ENCODE peak calls at places on chromosomes 11 and 22, in ten cellular contexts. One of them, this sample, is unnamed. For H3K27me3, the result is how much of the 10 kb centered on the place peaks cover.

GRCh38 chr11:102831128-102831708 is 12.2 kb downstream of the MMP3 start:
- DNase-seq in cardiac muscle cell: peak
- DNase-seq in heart left ventricle: no peak
- DNase-seq in small intestine: peak
- DNase-seq in mesendoderm: peak
- DNase-seq in upper lobe of right lung: peak
- DNase-seq in neural progenitor cell: peak
- DNase-seq in right cardiac atrium: peak
- DNase-seq in SJSA1: peak
- DNase-seq in H7: peak
- DNase-seq in this sample: no peak

GRCh38 chr11:61974766-61975631 is 7.6 kb upstream of the FTH1 start:
- DNase-seq in cardiac muscle cell: no peak
- DNase-seq in heart left ventricle: no peak
- DNase-seq in small intestine: peak
- DNase-seq in mesendoderm: no peak
- DNase-seq in upper lobe of right lung: peak
- DNase-seq in neural progenitor cell: no peak
- DNase-seq in right cardiac atrium: peak
- DNase-seq in SJSA1: no peak
- DNase-seq in H7: peak
- DNase-seq in this sample: no peak

GRCh38 chr22:35177811-35178210 is 79.5 kb upstream of the HMGXB4 start:
- DNase-seq in cardiac muscle cell: no peak
- DNase-seq in heart left ventricle: no peak
- DNase-seq in small intestine: no peak
- DNase-seq in mesendoderm: peak
- DNase-seq in upper lobe of right lung: no peak
- DNase-seq in neural progenitor cell: peak
- DNase-seq in right cardiac atrium: no peak
- DNase-seq in SJSA1: no peak
- DNase-seq in H7: peak
- DNase-seq in this sample: no peak

GRCh38 chr11:8683115-8683807 is 669 bp downstream of the RPL27A start:
- DNase-seq in cardiac muscle cell: no peak
- DNase-seq in heart left ventricle: no peak
- DNase-seq in small intestine: no peak
- DNase-seq in mesendoderm: peak
- DNase-seq in upper lobe of right lung: peak
- DNase-seq in neural progenitor cell: peak
- DNase-seq in right cardiac atrium: no peak
- DNase-seq in SJSA1: no peak
- DNase-seq in H7: no peak
- DNase-seq in this sample: no peak

GRCh38 chr22:17063372-17064106 is 21.3 kb upstream of the IL17RA start:
- DNase-seq in cardiac muscle cell: peak
- DNase-seq in heart left ventricle: peak
- DNase-seq in small intestine: no peak
- DNase-seq in mesendoderm: no peak
- DNase-seq in upper lobe of right lung: no peak
- DNase-seq in neural progenitor cell: no peak
- DNase-seq in right cardiac atrium: peak
- DNase-seq in SJSA1: peak
- DNase-seq in H7: no peak
- DNase-seq in this sample: no peak

GRCh38 chr11:125370561-125371389 is 125.3 kb downstream of the FEZ1 start:
- DNase-seq in cardiac muscle cell: no peak
- DNase-seq in heart left ventricle: peak
- DNase-seq in small intestine: no peak
- DNase-seq in mesendoderm: peak
- DNase-seq in upper lobe of right lung: peak
- DNase-seq in neural progenitor cell: peak
- DNase-seq in right cardiac atrium: no peak
- DNase-seq in SJSA1: no peak
- DNase-seq in H7: peak
- DNase-seq in this sample: no peak

GRCh38 chr22:50317178-50317577 is 9.6 kb downstream of the DENND6B start:
- DNase-seq in cardiac muscle cell: no peak
- DNase-seq in heart left ventricle: no peak
- DNase-seq in small intestine: no peak
- DNase-seq in mesendoderm: no peak
- DNase-seq in upper lobe of right lung: peak
- DNase-seq in neural progenitor cell: no peak
- DNase-seq in right cardiac atrium: no peak
- DNase-seq in SJSA1: no peak
- DNase-seq in H7: peak
- DNase-seq in this sample: no peak

GRCh38 chr22:49789289-49790141 is 38.2 kb downstream of the BRD1 start:
- DNase-seq in cardiac muscle cell: no peak
- DNase-seq in heart left ventricle: peak
- DNase-seq in small intestine: no peak
- DNase-seq in mesendoderm: peak
- DNase-seq in upper lobe of right lung: no peak
- DNase-seq in neural progenitor cell: no peak
- DNase-seq in right cardiac atrium: peak
- DNase-seq in SJSA1: no peak
- DNase-seq in H7: peak
- DNase-seq in this sample: no peak

DNA sequence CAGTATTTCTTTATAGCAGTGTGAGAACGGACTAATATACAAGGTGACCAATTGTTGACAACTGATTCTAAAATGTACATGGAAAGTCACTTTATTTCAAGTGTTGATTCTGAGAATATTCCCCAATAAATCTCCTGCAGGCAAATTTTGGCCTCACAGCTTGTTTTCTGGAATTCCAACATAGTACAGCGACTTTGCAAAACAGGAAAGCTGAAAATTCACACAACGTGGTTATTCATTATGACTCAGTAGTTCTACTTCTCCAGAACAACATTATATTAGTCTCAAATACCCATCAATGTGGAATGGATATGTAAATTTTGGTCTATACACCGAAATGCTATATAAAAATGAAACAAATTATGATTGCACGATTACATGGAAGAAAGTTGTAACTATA is 22.5 kb upstream of the OR5AN1 start:
- DNase-seq in cardiac muscle cell: no peak
- DNase-seq in heart left ventricle: no peak
- DNase-seq in small intestine: no peak
- DNase-seq in mesendoderm: no peak
- DNase-seq in upper lobe of right lung: no peak
- DNase-seq in neural progenitor cell: no peak
- DNase-seq in right cardiac atrium: no peak
- DNase-seq in SJSA1: no peak
- DNase-seq in H7: no peak
- DNase-seq in this sample: no peak
- H3K27me3 ChIP-seq in cardiac muscle cell: under half
- H3K27me3 ChIP-seq in heart left ventricle: under half
- H3K27me3 ChIP-seq in small intestine: under half
- H3K27me3 ChIP-seq in mesendoderm: under half
- H3K27me3 ChIP-seq in upper lobe of right lung: under half
- H3K27me3 ChIP-seq in neural progenitor cell: under half
- H3K27me3 ChIP-seq in right cardiac atrium: under half
- H3K27me3 ChIP-seq in SJSA1: under half
- H3K27me3 ChIP-seq in H7: under half
- H3K27me3 ChIP-seq in this sample: under half

GRCh38 chr11:120212259-120212888 is 1.5 kb downstream of the OAF start:
- DNase-seq in cardiac muscle cell: no peak
- DNase-seq in heart left ventricle: no peak
- DNase-seq in small intestine: peak
- DNase-seq in mesendoderm: no peak
- DNase-seq in upper lobe of right lung: no peak
- DNase-seq in neural progenitor cell: no peak
- DNase-seq in right cardiac atrium: no peak
- DNase-seq in SJSA1: no peak
- DNase-seq in H7: no peak
- DNase-seq in this sample: no peak

GRCh38 chr11:120216426-120217102 is 5.7 kb downstream of the OAF start:
- DNase-seq in cardiac muscle cell: no peak
- DNase-seq in heart left ventricle: no peak
- DNase-seq in small intestine: no peak
- DNase-seq in mesendoderm: peak
- DNase-seq in upper lobe of right lung: no peak
- DNase-seq in neural progenitor cell: no peak
- DNase-seq in right cardiac atrium: peak
- DNase-seq in SJSA1: no peak
- DNase-seq in H7: no peak
- DNase-seq in this sample: no peak

GRCh38 chr11:120215634-120216033 is 4.8 kb downstream of the OAF start:
- DNase-seq in cardiac muscle cell: no peak
- DNase-seq in heart left ventricle: peak
- DNase-seq in small intestine: peak
- DNase-seq in mesendoderm: no peak
- DNase-seq in upper lobe of right lung: no peak
- DNase-seq in neural progenitor cell: no peak
- DNase-seq in right cardiac atrium: peak
- DNase-seq in SJSA1: no peak
- DNase-seq in H7: no peak
- DNase-seq in this sample: no peak

GRCh38 chr11:120212926-120213325 is 2.1 kb downstream of the OAF start:
- DNase-seq in cardiac muscle cell: peak
- DNase-seq in heart left ventricle: no peak
- DNase-seq in small intestine: peak
- DNase-seq in mesendoderm: no peak
- DNase-seq in upper lobe of right lung: no peak
- DNase-seq in neural progenitor cell: peak
- DNase-seq in right cardiac atrium: no peak
- DNase-seq in SJSA1: no peak
- DNase-seq in H7: no peak
- DNase-seq in this sample: no peak

GRCh38 chr11:120214581-120214980 is 3.7 kb downstream of the OAF start:
- DNase-seq in cardiac muscle cell: no peak
- DNase-seq in heart left ventricle: no peak
- DNase-seq in small intestine: no peak
- DNase-seq in mesendoderm: no peak
- DNase-seq in upper lobe of right lung: no peak
- DNase-seq in neural progenitor cell: no peak
- DNase-seq in right cardiac atrium: peak
- DNase-seq in SJSA1: no peak
- DNase-seq in H7: no peak
- DNase-seq in this sample: no peak
- H3K27me3 ChIP-seq in cardiac muscle cell: half or more
- H3K27me3 ChIP-seq in heart left ventricle: under half
- H3K27me3 ChIP-seq in small intestine: under half
- H3K27me3 ChIP-seq in mesendoderm: under half
- H3K27me3 ChIP-seq in upper lobe of right lung: under half
- H3K27me3 ChIP-seq in neural progenitor cell: half or more
- H3K27me3 ChIP-seq in right cardiac atrium: under half
- H3K27me3 ChIP-seq in SJSA1: under half
- H3K27me3 ChIP-seq in H7: half or more
- H3K27me3 ChIP-seq in this sample: under half

GRCh38 chr11:117440258-117440657 is 112.6 kb downstream of the CEP164 start:
- DNase-seq in cardiac muscle cell: no peak
- DNase-seq in heart left ventricle: no peak
- DNase-seq in small intestine: no peak
- DNase-seq in mesendoderm: no peak
- DNase-seq in upper lobe of right lung: no peak
- DNase-seq in neural progenitor cell: no peak
- DNase-seq in right cardiac atrium: no peak
- DNase-seq in SJSA1: no peak
- DNase-seq in H7: no peak
- DNase-seq in this sample: no peak

GRCh38 chr11:117439256-117439655 is 111.6 kb downstream of the CEP164 start:
- DNase-seq in cardiac muscle cell: no peak
- DNase-seq in heart left ventricle: no peak
- DNase-seq in small intestine: no peak
- DNase-seq in mesendoderm: no peak
- DNase-seq in upper lobe of right lung: no peak
- DNase-seq in neural progenitor cell: no peak
- DNase-seq in right cardiac atrium: no peak
- DNase-seq in SJSA1: no peak
- DNase-seq in H7: no peak
- DNase-seq in this sample: no peak

GRCh38 chr11:117442869-117443239 is 115.2 kb downstream of the CEP164 start:
- DNase-seq in cardiac muscle cell: no peak
- DNase-seq in heart left ventricle: no peak
- DNase-seq in small intestine: no peak
- DNase-seq in mesendoderm: no peak
- DNase-seq in upper lobe of right lung: peak
- DNase-seq in neural progenitor cell: no peak
- DNase-seq in right cardiac atrium: no peak
- DNase-seq in SJSA1: no peak
- DNase-seq in H7: peak
- DNase-seq in this sample: no peak

GRCh38 chr11:117442049-117442868 is 114.6 kb downstream of the CEP164 start:
- DNase-seq in cardiac muscle cell: no peak
- DNase-seq in heart left ventricle: no peak
- DNase-seq in small intestine: no peak
- DNase-seq in mesendoderm: no peak
- DNase-seq in upper lobe of right lung: no peak
- DNase-seq in neural progenitor cell: no peak
- DNase-seq in right cardiac atrium: no peak
- DNase-seq in SJSA1: no peak
- DNase-seq in H7: no peak
- DNase-seq in this sample: no peak

DNA sequence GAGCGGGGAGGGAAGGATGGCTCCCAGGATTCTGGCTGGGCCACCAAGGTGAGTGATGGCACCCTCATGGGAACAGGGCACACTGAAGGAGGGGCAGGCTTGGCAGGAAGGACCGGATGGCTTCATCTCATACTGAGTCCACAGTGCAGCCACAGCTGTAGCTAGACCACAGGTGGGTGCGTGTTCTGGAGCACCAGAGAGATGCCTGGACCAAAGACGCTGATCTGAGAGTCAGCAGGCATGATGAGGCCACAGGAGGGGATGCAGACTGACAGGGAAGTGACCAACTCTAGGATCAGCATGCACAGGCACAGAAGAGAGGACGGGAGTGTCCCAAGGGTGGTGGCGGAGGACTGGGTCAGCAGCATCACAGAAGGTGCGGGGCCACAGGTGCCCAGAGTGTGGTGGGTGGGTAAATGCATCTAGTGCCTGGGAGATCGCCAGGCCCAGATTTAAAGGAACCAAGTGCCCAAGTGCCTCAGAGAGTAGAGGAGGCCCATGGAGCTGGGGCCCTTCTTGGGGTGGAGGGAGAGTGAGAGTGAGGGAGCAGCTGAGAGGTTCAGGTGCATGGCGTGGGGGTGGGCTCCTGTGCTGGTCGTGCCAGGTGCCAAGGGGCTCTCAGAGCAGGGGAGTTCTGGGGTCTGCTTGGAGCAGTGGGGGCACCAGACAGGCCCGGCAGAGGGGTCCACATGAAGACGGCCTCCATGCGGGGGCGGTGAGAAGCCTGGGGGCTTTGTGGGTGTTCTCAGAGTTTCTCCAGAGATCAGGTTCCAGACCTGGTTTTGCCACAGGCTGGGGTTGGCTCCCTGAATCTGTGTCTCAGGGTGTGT is 113.7 kb downstream of the CEP164 start:
- DNase-seq in cardiac muscle cell: no peak
- DNase-seq in heart left ventricle: no peak
- DNase-seq in small intestine: no peak
- DNase-seq in mesendoderm: no peak
- DNase-seq in upper lobe of right lung: no peak
- DNase-seq in neural progenitor cell: no peak
- DNase-seq in right cardiac atrium: no peak
- DNase-seq in SJSA1: no peak
- DNase-seq in H7: no peak
- DNase-seq in this sample: no peak
- H3K27me3 ChIP-seq in cardiac muscle cell: under half
- H3K27me3 ChIP-seq in heart left ventricle: under half
- H3K27me3 ChIP-seq in small intestine: under half
- H3K27me3 ChIP-seq in mesendoderm: under half
- H3K27me3 ChIP-seq in upper lobe of right lung: under half
- H3K27me3 ChIP-seq in neural progenitor cell: under half
- H3K27me3 ChIP-seq in right cardiac atrium: under half
- H3K27me3 ChIP-seq in SJSA1: under half
- H3K27me3 ChIP-seq in H7: under half
- H3K27me3 ChIP-seq in this sample: under half

GRCh38 chr11:2136209-2136951 is 2.8 kb downstream of the IGF2 start:
- DNase-seq in cardiac muscle cell: no peak
- DNase-seq in heart left ventricle: no peak
- DNase-seq in small intestine: no peak
- DNase-seq in mesendoderm: no peak
- DNase-seq in upper lobe of right lung: no peak
- DNase-seq in neural progenitor cell: no peak
- DNase-seq in right cardiac atrium: peak
- DNase-seq in SJSA1: no peak
- DNase-seq in H7: no peak
- DNase-seq in this sample: no peak

GRCh38 chr11:2134022-2135010 is 4.9 kb downstream of the IGF2 start:
- DNase-seq in cardiac muscle cell: no peak
- DNase-seq in heart left ventricle: no peak
- DNase-seq in small intestine: no peak
- DNase-seq in mesendoderm: no peak
- DNase-seq in upper lobe of right lung: no peak
- DNase-seq in neural progenitor cell: no peak
- DNase-seq in right cardiac atrium: no peak
- DNase-seq in SJSA1: no peak
- DNase-seq in H7: no peak
- DNase-seq in this sample: no peak

GRCh38 chr11:2135648-2136201 is 3.5 kb downstream of the IGF2 start:
- DNase-seq in cardiac muscle cell: no peak
- DNase-seq in heart left ventricle: no peak
- DNase-seq in small intestine: no peak
- DNase-seq in mesendoderm: no peak
- DNase-seq in upper lobe of right lung: no peak
- DNase-seq in neural progenitor cell: no peak
- DNase-seq in right cardiac atrium: peak
- DNase-seq in SJSA1: no peak
- DNase-seq in H7: no peak
- DNase-seq in this sample: no peak

GRCh38 chr11:2133481-2134021 is 5.6 kb downstream of the IGF2 start:
- DNase-seq in cardiac muscle cell: no peak
- DNase-seq in heart left ventricle: no peak
- DNase-seq in small intestine: no peak
- DNase-seq in mesendoderm: no peak
- DNase-seq in upper lobe of right lung: no peak
- DNase-seq in neural progenitor cell: no peak
- DNase-seq in right cardiac atrium: peak
- DNase-seq in SJSA1: no peak
- DNase-seq in H7: no peak
- DNase-seq in this sample: no peak

GRCh38 chr11:2135018-2135569 is 4.1 kb downstream of the IGF2 start:
- DNase-seq in cardiac muscle cell: no peak
- DNase-seq in heart left ventricle: no peak
- DNase-seq in small intestine: no peak
- DNase-seq in mesendoderm: no peak
- DNase-seq in upper lobe of right lung: no peak
- DNase-seq in neural progenitor cell: no peak
- DNase-seq in right cardiac atrium: peak
- DNase-seq in SJSA1: no peak
- DNase-seq in H7: no peak
- DNase-seq in this sample: no peak
- H3K27me3 ChIP-seq in cardiac muscle cell: under half
- H3K27me3 ChIP-seq in heart left ventricle: under half
- H3K27me3 ChIP-seq in small intestine: under half
- H3K27me3 ChIP-seq in mesendoderm: under half
- H3K27me3 ChIP-seq in upper lobe of right lung: half or more
- H3K27me3 ChIP-seq in neural progenitor cell: half or more
- H3K27me3 ChIP-seq in right cardiac atrium: under half
- H3K27me3 ChIP-seq in SJSA1: under half
- H3K27me3 ChIP-seq in H7: under half
- H3K27me3 ChIP-seq in this sample: half or more

This sample was measured in foreskin keratinocyte.